ENCODE peak calls at places on chromosomes 6 and 20, in six cellular contexts. One of them, this sample, is unnamed.

GRCh38 chr6:53049389-53049788 is 15.8 kb upstream of the FBXO9 start:
- DNase-seq in heart left ventricle: no peak
- DNase-seq in neuronal stem cell: no peak
- DNase-seq in mesendoderm: no peak
- DNase-seq in stimulated activated CD4-positive, alpha-beta T cell treated with anti-CD3 and anti-CD28 coated beads, Interleukin-2, amount 100 ng/mL, for 48 hours: no peak
- DNase-seq in germinal center: no peak
- DNase-seq in this sample: no peak

GRCh38 chr20:36830791-36831691 is 44.9 kb upstream of the TLDC2 start:
- DNase-seq in heart left ventricle: peak
- DNase-seq in neuronal stem cell: no peak
- DNase-seq in mesendoderm: no peak
- DNase-seq in stimulated activated CD4-positive, alpha-beta T cell treated with anti-CD3 and anti-CD28 coated beads, Interleukin-2, amount 100 ng/mL, for 48 hours: no peak
- DNase-seq in germinal center: no peak
- DNase-seq in this sample: peak

GRCh38 chr6:113495521-113495920 is 361.6 kb upstream of the MARCKS start:
- DNase-seq in heart left ventricle: no peak
- DNase-seq in neuronal stem cell: no peak
- DNase-seq in mesendoderm: peak
- DNase-seq in stimulated activated CD4-positive, alpha-beta T cell treated with anti-CD3 and anti-CD28 coated beads, Interleukin-2, amount 100 ng/mL, for 48 hours: no peak
- DNase-seq in germinal center: no peak
- DNase-seq in this sample: no peak

GRCh38 chr6:21808045-21808470 is 214.5 kb downstream of the SOX4 start:
- DNase-seq in heart left ventricle: no peak
- DNase-seq in neuronal stem cell: no peak
- DNase-seq in mesendoderm: peak
- DNase-seq in stimulated activated CD4-positive, alpha-beta T cell treated with anti-CD3 and anti-CD28 coated beads, Interleukin-2, amount 100 ng/mL, for 48 hours: no peak
- DNase-seq in germinal center: no peak
- DNase-seq in this sample: peak

GRCh38 chr6:37517411-37517812 is 17.7 kb upstream of the CCDC167 start:
- DNase-seq in heart left ventricle: no peak
- DNase-seq in neuronal stem cell: no peak
- DNase-seq in mesendoderm: no peak
- DNase-seq in stimulated activated CD4-positive, alpha-beta T cell treated with anti-CD3 and anti-CD28 coated beads, Interleukin-2, amount 100 ng/mL, for 48 hours: peak
- DNase-seq in germinal center: no peak
- DNase-seq in this sample: no peak

GRCh38 chr6:111653961-111654360 is 48.3 kb upstream of the TRAF3IP2 start:
- DNase-seq in heart left ventricle: no peak
- DNase-seq in neuronal stem cell: no peak
- DNase-seq in mesendoderm: no peak
- DNase-seq in stimulated activated CD4-positive, alpha-beta T cell treated with anti-CD3 and anti-CD28 coated beads, Interleukin-2, amount 100 ng/mL, for 48 hours: no peak
- DNase-seq in germinal center: no peak
- DNase-seq in this sample: no peak

GRCh38 chr6:142718667-142719191 is 226.2 kb downstream of the HIVEP2 start:
- DNase-seq in heart left ventricle: no peak
- DNase-seq in neuronal stem cell: no peak
- DNase-seq in mesendoderm: no peak
- DNase-seq in stimulated activated CD4-positive, alpha-beta T cell treated with anti-CD3 and anti-CD28 coated beads, Interleukin-2, amount 100 ng/mL, for 48 hours: no peak
- DNase-seq in germinal center: no peak
- DNase-seq in this sample: no peak

GRCh38 chr6:37473364-37474095 is 26.2 kb downstream of the CCDC167 start:
- DNase-seq in heart left ventricle: peak
- DNase-seq in neuronal stem cell: no peak
- DNase-seq in mesendoderm: no peak
- DNase-seq in stimulated activated CD4-positive, alpha-beta T cell treated with anti-CD3 and anti-CD28 coated beads, Interleukin-2, amount 100 ng/mL, for 48 hours: no peak
- DNase-seq in germinal center: no peak
- DNase-seq in this sample: peak

GRCh38 chr6:157033428-157034140 is 256.4 kb downstream of the ARID1B start:
- DNase-seq in heart left ventricle: no peak
- DNase-seq in neuronal stem cell: no peak
- DNase-seq in mesendoderm: no peak
- DNase-seq in stimulated activated CD4-positive, alpha-beta T cell treated with anti-CD3 and anti-CD28 coated beads, Interleukin-2, amount 100 ng/mL, for 48 hours: no peak
- DNase-seq in germinal center: peak
- DNase-seq in this sample: no peak

GRCh38 chr20:6700563-6701328 is 66.7 kb upstream of the BMP2 start:
- DNase-seq in heart left ventricle: peak
- DNase-seq in neuronal stem cell: no peak
- DNase-seq in mesendoderm: no peak
- DNase-seq in stimulated activated CD4-positive, alpha-beta T cell treated with anti-CD3 and anti-CD28 coated beads, Interleukin-2, amount 100 ng/mL, for 48 hours: no peak
- DNase-seq in germinal center: no peak
- DNase-seq in this sample: peak

GRCh38 chr20:15642676-15643075 is 930.6 kb downstream of the KIF16B start:
- DNase-seq in heart left ventricle: no peak
- DNase-seq in neuronal stem cell: no peak
- DNase-seq in mesendoderm: no peak
- DNase-seq in stimulated activated CD4-positive, alpha-beta T cell treated with anti-CD3 and anti-CD28 coated beads, Interleukin-2, amount 100 ng/mL, for 48 hours: no peak
- DNase-seq in germinal center: no peak
- DNase-seq in this sample: no peak

GRCh38 chr20:56362833-56363413 is 4.1 kb downstream of the FAM210B start:
- DNase-seq in heart left ventricle: no peak
- DNase-seq in neuronal stem cell: no peak
- DNase-seq in mesendoderm: peak
- DNase-seq in stimulated activated CD4-positive, alpha-beta T cell treated with anti-CD3 and anti-CD28 coated beads, Interleukin-2, amount 100 ng/mL, for 48 hours: no peak
- DNase-seq in germinal center: no peak
- DNase-seq in this sample: no peak

GRCh38 chr6:161225677-161226004 is 48.2 kb downstream of the AGPAT4 start:
- DNase-seq in heart left ventricle: no peak
- DNase-seq in neuronal stem cell: no peak
- DNase-seq in mesendoderm: peak
- DNase-seq in stimulated activated CD4-positive, alpha-beta T cell treated with anti-CD3 and anti-CD28 coated beads, Interleukin-2, amount 100 ng/mL, for 48 hours: no peak
- DNase-seq in germinal center: no peak
- DNase-seq in this sample: no peak

GRCh38 chr20:15546624-15547023 is 1026.6 kb downstream of the KIF16B start:
- DNase-seq in heart left ventricle: no peak
- DNase-seq in neuronal stem cell: no peak
- DNase-seq in mesendoderm: no peak
- DNase-seq in stimulated activated CD4-positive, alpha-beta T cell treated with anti-CD3 and anti-CD28 coated beads, Interleukin-2, amount 100 ng/mL, for 48 hours: no peak
- DNase-seq in germinal center: no peak
- DNase-seq in this sample: no peak

This sample was measured in left ventricle myocardium inferior.